ENCODE peak calls at places on chromosomes 6 and 20, in ten cellular contexts. D is cardiac muscle cell; E is SK-MEL-5; M is CD8-positive, alpha-beta T cell; O is EL; H is A172; I is stimulated activated CD8-positive, alpha-beta memory T cell treated with anti-CD3 and anti-CD28 coated beads, Interleukin-4, amount 100 ng/mL, for 4 hours; N is T-helper 1 cell; C is activated T-helper 1 cell treated with anti-CD3 and anti-CD28 coated beads, Interleukin-2, amount 50 U/mL, for 16 hours; Y is hypothalamus. F is an unnamed sample.

GRCh38 chr6:121770943-121771342 is 335.5 kb downstream of the GJA1 start:
- DNase-seq in D (no peak), E (no peak), M (no peak), O (peak), H (no peak), I (no peak), N (no peak), C (no peak), Y (no peak), F (no peak)

GRCh38 chr6:111858347-111858746 is 14.9 kb downstream of the FYN start:
- DNase-seq in D (no peak), E (peak), M (no peak), O (no peak), H (no peak), I (no peak), N (no peak), C (no peak), Y (no peak), F (no peak)

GRCh38 chr6:5151955-5152401 is 66.8 kb downstream of the PPP1R3G start:
- DNase-seq in D (no peak), E (no peak), M (no peak), O (peak), H (peak), I (no peak), N (no peak), C (no peak), Y (no peak), F (no peak)

GRCh38 chr6:127190552-127190951 is 72.1 kb downstream of the RSPO3 start:
- DNase-seq in D (peak), E (peak), M (no peak), O (peak), H (peak), I (no peak), N (no peak), C (no peak), Y (no peak), F (no peak)

GRCh38 chr6:51025082-51025777 is 206.6 kb downstream of the TFAP2B start:
- DNase-seq in D (no peak), E (no peak), M (no peak), O (peak), H (peak), I (no peak), N (no peak), C (no peak), Y (no peak), F (no peak)

GRCh38 chr20:47327711-47328110 is 28.8 kb downstream of the ZMYND8 start:
- DNase-seq in D (no peak), E (no peak), M (no peak), O (no peak), H (no peak), I (no peak), N (no peak), C (no peak), Y (no peak), F (no peak)

GRCh38 chr6:42318485-42318884 is 100.8 kb upstream of the MRPS10 start:
- DNase-seq in D (no peak), E (no peak), M (no peak), O (no peak), H (no peak), I (no peak), N (no peak), C (no peak), Y (no peak), F (no peak)

GRCh38 chr20:6101346-6101745 is 21.5 kb downstream of the FERMT1 start:
- DNase-seq in D (no peak), E (no peak), M (no peak), O (no peak), H (no peak), I (no peak), N (no peak), C (no peak), Y (no peak), F (no peak)

GRCh38 chr6:34317882-34318491 is 69.2 kb upstream of the SMIM29 start:
- DNase-seq in D (no peak), E (no peak), M (no peak), O (no peak), H (no peak), I (no peak), N (no peak), C (no peak), Y (no peak), F (no peak)

GRCh38 chr20:31570735-31571617 is 34.1 kb upstream of the ID1 start:
- DNase-seq in D (no peak), E (peak), M (no peak), O (peak), H (no peak), I (no peak), N (no peak), C (no peak), Y (peak), F (no peak)

GRCh38 chr6:1724616-1725015 is 114.9 kb downstream of the FOXC1 start:
- DNase-seq in D (no peak), E (peak), M (no peak), O (no peak), H (peak), I (no peak), N (no peak), C (no peak), Y (no peak), F (peak)

GRCh38 chr20:45098096-45098773 is 2.7 kb downstream of the KCNS1 start:
- DNase-seq in D (peak), E (peak), M (no peak), O (no peak), H (no peak), I (no peak), N (peak), C (no peak), Y (no peak), F (no peak)

GRCh38 chr20:62549499-62550086 is 73.8 kb upstream of the GATA5 start:
- DNase-seq in D (no peak), E (no peak), M (no peak), O (no peak), H (no peak), I (no peak), N (no peak), C (no peak), Y (no peak), F (peak)

GRCh38 chr20:36461600-36462439 is 79.5 kb upstream of the MYL9 start:
- DNase-seq in D (peak), E (peak), M (no peak), O (peak), H (peak), I (no peak), N (peak), C (no peak), Y (peak), F (peak)

GRCh38 chr6:21907291-21907690 is 313.7 kb downstream of the SOX4 start:
- DNase-seq in D (no peak), E (no peak), M (no peak), O (no peak), H (no peak), I (no peak), N (no peak), C (no peak), Y (no peak), F (no peak)

GRCh38 chr6:36979343-36979742 is 6.7 kb downstream of the MTCH1 start:
- DNase-seq in D (peak), E (peak), M (no peak), O (peak), H (no peak), I (no peak), N (no peak), C (no peak), Y (peak), F (peak)

GRCh38 chr6:84136364-84137050 is 90.9 kb downstream of the CEP162 start:
- DNase-seq in D (no peak), E (no peak), M (no peak), O (no peak), H (no peak), I (no peak), N (no peak), C (no peak), Y (no peak), F (no peak)

GRCh38 chr6:129889580-129889979 is 28.5 kb upstream of the TMEM244 start:
- DNase-seq in D (no peak), E (no peak), M (no peak), O (peak), H (peak), I (no peak), N (no peak), C (no peak), Y (no peak), F (no peak)

GRCh38 chr6:129252377-129253071 is 369.6 kb downstream of the LAMA2 start:
- DNase-seq in D (no peak), E (no peak), M (no peak), O (peak), H (no peak), I (no peak), N (no peak), C (no peak), Y (no peak), F (no peak)

GRCh38 chr6:166830185-166830890 is 126.0 kb downstream of the RNASET2 start:
- DNase-seq in D (no peak), E (no peak), M (no peak), O (no peak), H (no peak), I (no peak), N (no peak), C (no peak), Y (no peak), F (no peak)

GRCh38 chr6:14129572-14129971 is 12.0 kb downstream of the CD83 start:
- DNase-seq in D (peak), E (peak), M (no peak), O (peak), H (peak), I (no peak), N (no peak), C (no peak), Y (peak), F (peak)

GRCh38 chr20:50248104-50248631 is 57.5 kb downstream of the CEBPB start:
- DNase-seq in D (no peak), E (no peak), M (no peak), O (peak), H (peak), I (no peak), N (no peak), C (no peak), Y (no peak), F (no peak)

GRCh38 chr6:143806282-143807102 is 36.6 kb upstream of the LTV1 start:
- DNase-seq in D (no peak), E (no peak), M (no peak), O (peak), H (peak), I (peak), N (no peak), C (peak), Y (no peak), F (no peak)

GRCh38 chr6:100808638-100809275 is 72.4 kb downstream of the ASCC3 start:
- DNase-seq in D (no peak), E (no peak), M (no peak), O (peak), H (no peak), I (no peak), N (no peak), C (no peak), Y (no peak), F (no peak)

GRCh38 chr6:125507987-125508655 is 206.4 kb upstream of the HDDC2 start:
- DNase-seq in D (no peak), E (no peak), M (no peak), O (no peak), H (peak), I (no peak), N (no peak), C (no peak), Y (no peak), F (peak)

GRCh38 chr20:25032065-25032477 is 25.9 kb downstream of the ACSS1 start:
- DNase-seq in D (no peak), E (peak), M (no peak), O (no peak), H (no peak), I (no peak), N (no peak), C (no peak), Y (peak), F (peak)